ENCODE peak calls at places on chromosomes 7 and 10, in eight cellular contexts. One of them, this sample, is unnamed.

GRCh38 chr7:64574481-64575159 is 11.7 kb upstream of the ZNF680 start:
- DNase-seq in sigmoid colon: no peak
- DNase-seq in suprapubic skin: no peak
- DNase-seq in MM.1S: no peak
- DNase-seq in RWPE1: peak; percentile 71
- DNase-seq in Peyer's patch: no peak
- DNase-seq in CD8-positive, alpha-beta memory T cell: no peak
- DNase-seq in thoracic aorta: peak; percentile 18
- DNase-seq in this sample: no peak

GRCh38 chr7:2710901-2711551 is 23.0 kb downstream of the AMZ1 start:
- DNase-seq in MM.1S: peak; percentile 89
- DNase-seq in CD8-positive, alpha-beta memory T cell: peak; percentile 38
- DNase-seq in RWPE1: no peak
- DNase-seq in suprapubic skin: no peak
- DNase-seq in thoracic aorta: no peak
- DNase-seq in sigmoid colon: no peak
- DNase-seq in Peyer's patch: peak; percentile 78
- DNase-seq in this sample: no peak

GRCh38 chr10:61130366-61130765 is 186.4 kb upstream of the RHOBTB1 start:
- DNase-seq in RWPE1: no peak
- DNase-seq in CD8-positive, alpha-beta memory T cell: no peak
- DNase-seq in sigmoid colon: no peak
- DNase-seq in Peyer's patch: no peak
- DNase-seq in thoracic aorta: no peak
- DNase-seq in suprapubic skin: no peak
- DNase-seq in MM.1S: no peak
- DNase-seq in this sample: no peak

GRCh38 chr7:100865372-100865911 is 1.7 kb upstream of the TRIP6 start:
- DNase-seq in Peyer's patch: no peak
- DNase-seq in suprapubic skin: no peak
- DNase-seq in thoracic aorta: no peak
- DNase-seq in RWPE1: peak; percentile 95
- DNase-seq in MM.1S: no peak
- DNase-seq in sigmoid colon: no peak
- DNase-seq in CD8-positive, alpha-beta memory T cell: no peak
- DNase-seq in this sample: no peak

GRCh38 chr10:79182763-79183467 is 114.1 kb downstream of the ZMIZ1 start:
- DNase-seq in RWPE1: no peak
- DNase-seq in Peyer's patch: no peak
- DNase-seq in suprapubic skin: no peak
- DNase-seq in MM.1S: no peak
- DNase-seq in thoracic aorta: no peak
- DNase-seq in sigmoid colon: no peak
- DNase-seq in CD8-positive, alpha-beta memory T cell: no peak
- DNase-seq in this sample: no peak

GRCh38 chr7:46589282-46589681 is 668.2 kb upstream of the IGFBP3 start:
- DNase-seq in MM.1S: no peak
- DNase-seq in sigmoid colon: no peak
- DNase-seq in CD8-positive, alpha-beta memory T cell: no peak
- DNase-seq in Peyer's patch: no peak
- DNase-seq in suprapubic skin: no peak
- DNase-seq in thoracic aorta: no peak
- DNase-seq in RWPE1: no peak
- DNase-seq in this sample: no peak

GRCh38 chr7:121023189-121023588 is 34.7 kb downstream of the CPED1 start:
- DNase-seq in thoracic aorta: no peak
- DNase-seq in MM.1S: no peak
- DNase-seq in RWPE1: no peak
- DNase-seq in suprapubic skin: no peak
- DNase-seq in Peyer's patch: no peak
- DNase-seq in CD8-positive, alpha-beta memory T cell: no peak
- DNase-seq in sigmoid colon: no peak
- DNase-seq in this sample: no peak

GRCh38 chr7:119232091-119232490 is 1007.6 kb downstream of the ANKRD7 start:
- DNase-seq in CD8-positive, alpha-beta memory T cell: no peak
- DNase-seq in RWPE1: no peak
- DNase-seq in thoracic aorta: no peak
- DNase-seq in suprapubic skin: no peak
- DNase-seq in sigmoid colon: no peak
- DNase-seq in MM.1S: peak; percentile 2
- DNase-seq in Peyer's patch: no peak
- DNase-seq in this sample: no peak

GRCh38 chr7:78125884-78126283 is 327.3 kb downstream of the PHTF2 start:
- DNase-seq in MM.1S: no peak
- DNase-seq in sigmoid colon: no peak
- DNase-seq in CD8-positive, alpha-beta memory T cell: no peak
- DNase-seq in RWPE1: no peak
- DNase-seq in Peyer's patch: no peak
- DNase-seq in suprapubic skin: no peak
- DNase-seq in thoracic aorta: no peak
- DNase-seq in this sample: no peak

GRCh38 chr7:155299539-155300202 is 2.0 kb downstream of the INSIG1 start:
- DNase-seq in RWPE1: no peak
- DNase-seq in suprapubic skin: no peak
- DNase-seq in thoracic aorta: no peak
- DNase-seq in sigmoid colon: no peak
- DNase-seq in MM.1S: peak; percentile 50
- DNase-seq in Peyer's patch: peak; percentile 37
- DNase-seq in CD8-positive, alpha-beta memory T cell: no peak
- DNase-seq in this sample: no peak

GRCh38 chr10:53401536-53401935 is 629.0 kb upstream of the MBL2 start:
- DNase-seq in MM.1S: no peak
- DNase-seq in suprapubic skin: no peak
- DNase-seq in CD8-positive, alpha-beta memory T cell: no peak
- DNase-seq in sigmoid colon: no peak
- DNase-seq in Peyer's patch: no peak
- DNase-seq in thoracic aorta: no peak
- DNase-seq in RWPE1: no peak
- DNase-seq in this sample: no peak

GRCh38 chr10:46311501-46311951 is 24.7 kb downstream of the ANTXRL start:
- DNase-seq in CD8-positive, alpha-beta memory T cell: no peak
- DNase-seq in Peyer's patch: no peak
- DNase-seq in suprapubic skin: no peak
- DNase-seq in RWPE1: no peak
- DNase-seq in thoracic aorta: no peak
- DNase-seq in sigmoid colon: peak; percentile 48
- DNase-seq in MM.1S: no peak
- DNase-seq in this sample: no peak

GRCh38 chr10:104308439-104308903 is 29.8 kb downstream of the ITPRIP start:
- DNase-seq in CD8-positive, alpha-beta memory T cell: peak; percentile 77
- DNase-seq in MM.1S: peak; percentile 69
- DNase-seq in Peyer's patch: no peak
- DNase-seq in sigmoid colon: peak; percentile 29
- DNase-seq in RWPE1: no peak
- DNase-seq in thoracic aorta: no peak
- DNase-seq in suprapubic skin: no peak
- DNase-seq in this sample: no peak

GRCh38 chr10:117681104-117681503 is 138.6 kb downstream of the EMX2 start:
- DNase-seq in sigmoid colon: no peak
- DNase-seq in Peyer's patch: no peak
- DNase-seq in suprapubic skin: no peak
- DNase-seq in RWPE1: no peak
- DNase-seq in MM.1S: no peak
- DNase-seq in thoracic aorta: no peak
- DNase-seq in CD8-positive, alpha-beta memory T cell: no peak
- DNase-seq in this sample: no peak

GRCh38 chr10:116109881-116110280 is 163.1 kb downstream of the GFRA1 start:
- DNase-seq in Peyer's patch: no peak
- DNase-seq in sigmoid colon: no peak
- DNase-seq in thoracic aorta: no peak
- DNase-seq in RWPE1: no peak
- DNase-seq in CD8-positive, alpha-beta memory T cell: no peak
- DNase-seq in MM.1S: no peak
- DNase-seq in suprapubic skin: no peak
- DNase-seq in this sample: no peak

GRCh38 chr10:104642311-104643022 is 1.4 kb downstream of the SORCS3 start:
- DNase-seq in suprapubic skin: no peak
- DNase-seq in RWPE1: no peak
- DNase-seq in thoracic aorta: no peak
- DNase-seq in MM.1S: no peak
- DNase-seq in CD8-positive, alpha-beta memory T cell: no peak
- DNase-seq in Peyer's patch: no peak
- DNase-seq in sigmoid colon: no peak
- DNase-seq in this sample: no peak

GRCh38 chr7:159112136-159113011 is 32.3 kb downstream of the VIPR2 start:
- DNase-seq in thoracic aorta: no peak
- DNase-seq in sigmoid colon: peak; percentile 54
- DNase-seq in RWPE1: no peak
- DNase-seq in MM.1S: no peak
- DNase-seq in Peyer's patch: no peak
- DNase-seq in CD8-positive, alpha-beta memory T cell: no peak
- DNase-seq in suprapubic skin: peak; percentile 63
- DNase-seq in this sample: no peak

GRCh38 chr10:123166618-123167017 is 12.4 kb downstream of the BUB3 start:
- DNase-seq in Peyer's patch: no peak
- DNase-seq in sigmoid colon: no peak
- DNase-seq in RWPE1: no peak
- DNase-seq in MM.1S: no peak
- DNase-seq in CD8-positive, alpha-beta memory T cell: no peak
- DNase-seq in thoracic aorta: no peak
- DNase-seq in suprapubic skin: no peak
- DNase-seq in this sample: no peak

GRCh38 chr7:34042406-34042805 is 137.1 kb downstream of the BMPER start:
- DNase-seq in CD8-positive, alpha-beta memory T cell: no peak
- DNase-seq in Peyer's patch: no peak
- DNase-seq in thoracic aorta: no peak
- DNase-seq in RWPE1: no peak
- DNase-seq in sigmoid colon: no peak
- DNase-seq in suprapubic skin: no peak
- DNase-seq in MM.1S: no peak
- DNase-seq in this sample: no peak

GRCh38 chr7:102275123-102275703 is 11.5 kb upstream of the SH2B2 start:
- DNase-seq in RWPE1: peak; percentile 34
- DNase-seq in sigmoid colon: no peak
- DNase-seq in MM.1S: no peak
- DNase-seq in CD8-positive, alpha-beta memory T cell: no peak
- DNase-seq in suprapubic skin: no peak
- DNase-seq in thoracic aorta: no peak
- DNase-seq in Peyer's patch: no peak
- DNase-seq in this sample: no peak

GRCh38 chr7:33916357-33917081 is 11.2 kb downstream of the BMPER start:
- DNase-seq in Peyer's patch: no peak
- DNase-seq in thoracic aorta: no peak
- DNase-seq in suprapubic skin: no peak
- DNase-seq in MM.1S: no peak
- DNase-seq in RWPE1: no peak
- DNase-seq in CD8-positive, alpha-beta memory T cell: no peak
- DNase-seq in sigmoid colon: no peak
- DNase-seq in this sample: no peak

GRCh38 chr7:130990178-130990832 is 256.3 kb upstream of the KLF14 start:
- DNase-seq in RWPE1: no peak
- DNase-seq in sigmoid colon: no peak
- DNase-seq in Peyer's patch: no peak
- DNase-seq in CD8-positive, alpha-beta memory T cell: peak; percentile 45
- DNase-seq in thoracic aorta: no peak
- DNase-seq in suprapubic skin: no peak
- DNase-seq in MM.1S: no peak
- DNase-seq in this sample: no peak

GRCh38 chr10:78602201-78602917 is 466.4 kb upstream of the ZMIZ1 start:
- DNase-seq in RWPE1: no peak
- DNase-seq in CD8-positive, alpha-beta memory T cell: no peak
- DNase-seq in sigmoid colon: no peak
- DNase-seq in thoracic aorta: no peak
- DNase-seq in suprapubic skin: no peak
- DNase-seq in MM.1S: no peak
- DNase-seq in Peyer's patch: no peak
- DNase-seq in this sample: no peak

GRCh38 chr10:80535671-80536360 is 1.9 kb upstream of the SH2D4B start:
- DNase-seq in RWPE1: peak; percentile 86
- DNase-seq in thoracic aorta: no peak
- DNase-seq in sigmoid colon: peak; percentile 78
- DNase-seq in MM.1S: peak; percentile 77
- DNase-seq in suprapubic skin: peak; percentile 90
- DNase-seq in CD8-positive, alpha-beta memory T cell: peak; percentile 82
- DNase-seq in Peyer's patch: peak; percentile 76
- DNase-seq in this sample: peak; percentile 43

GRCh38 chr7:155481764-155482163 is 23.8 kb downstream of the EN2 start:
- DNase-seq in suprapubic skin: peak; percentile 9
- DNase-seq in thoracic aorta: no peak
- DNase-seq in CD8-positive, alpha-beta memory T cell: no peak
- DNase-seq in Peyer's patch: no peak
- DNase-seq in RWPE1: no peak
- DNase-seq in sigmoid colon: no peak
- DNase-seq in MM.1S: no peak
- DNase-seq in this sample: no peak

DNA sequence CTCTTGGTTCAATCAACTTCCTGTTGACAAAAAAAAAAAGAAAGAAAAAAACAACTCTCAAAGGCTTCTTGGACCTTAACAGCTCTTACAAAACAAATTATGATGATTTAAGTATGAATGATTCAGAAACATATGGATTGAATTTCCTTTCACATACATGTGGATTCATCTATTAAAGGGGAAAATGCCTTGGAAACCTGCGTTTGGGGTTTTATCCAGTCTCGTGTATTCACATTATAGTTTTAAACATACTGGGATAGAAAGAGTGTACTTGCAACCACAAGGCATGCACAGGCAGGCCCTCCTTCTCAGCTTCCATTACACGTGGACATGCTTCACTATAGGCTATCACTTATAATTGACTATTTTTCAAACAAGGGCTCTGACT is 286.7 kb downstream of the INHBA start:
- DNase-seq in CD8-positive, alpha-beta memory T cell: no peak
- DNase-seq in thoracic aorta: no peak
- DNase-seq in MM.1S: no peak
- DNase-seq in sigmoid colon: no peak
- DNase-seq in RWPE1: peak; percentile 19
- DNase-seq in Peyer's patch: no peak
- DNase-seq in suprapubic skin: no peak
- DNase-seq in this sample: no peak
- H3K27ac ChIP-seq in CD8-positive, alpha-beta memory T cell: no peak overlapping the region
- H3K27ac ChIP-seq in thoracic aorta: no peak overlapping the region
- H3K27ac ChIP-seq in MM.1S: no peak overlapping the region
- H3K27ac ChIP-seq in sigmoid colon: no peak overlapping the region
- H3K27ac ChIP-seq in RWPE1: no peak overlapping the region
- H3K27ac ChIP-seq in Peyer's patch: no peak overlapping the region
- H3K27ac ChIP-seq in suprapubic skin: no peak overlapping the region
- H3K27ac ChIP-seq in this sample: no peak overlapping the region

GRCh38 chr10:108721874-108722273 is 1201.4 kb downstream of the XPNPEP1 start:
- DNase-seq in CD8-positive, alpha-beta memory T cell: no peak
- DNase-seq in MM.1S: no peak
- DNase-seq in thoracic aorta: no peak
- DNase-seq in suprapubic skin: no peak
- DNase-seq in RWPE1: no peak
- DNase-seq in sigmoid colon: no peak
- DNase-seq in Peyer's patch: no peak
- DNase-seq in this sample: no peak
- H3K27ac ChIP-seq in CD8-positive, alpha-beta memory T cell: no peak overlapping the region
- H3K27ac ChIP-seq in MM.1S: no peak overlapping the region
- H3K27ac ChIP-seq in thoracic aorta: no peak overlapping the region
- H3K27ac ChIP-seq in suprapubic skin: no peak overlapping the region
- H3K27ac ChIP-seq in RWPE1: no peak overlapping the region
- H3K27ac ChIP-seq in sigmoid colon: no peak overlapping the region
- H3K27ac ChIP-seq in Peyer's patch: no peak overlapping the region
- H3K27ac ChIP-seq in this sample: no peak overlapping the region

GRCh38 chr7:74407958-74408357 is 45.7 kb upstream of the GTF2IRD1 start:
- DNase-seq in Peyer's patch: no peak
- DNase-seq in MM.1S: no peak
- DNase-seq in suprapubic skin: no peak
- DNase-seq in RWPE1: no peak
- DNase-seq in thoracic aorta: no peak
- DNase-seq in CD8-positive, alpha-beta memory T cell: no peak
- DNase-seq in sigmoid colon: no peak
- DNase-seq in this sample: no peak
- H3K27ac ChIP-seq in Peyer's patch: no peak overlapping the region
- H3K27ac ChIP-seq in MM.1S: no peak overlapping the region
- H3K27ac ChIP-seq in suprapubic skin: no peak overlapping the region
- H3K27ac ChIP-seq in RWPE1: no peak overlapping the region
- H3K27ac ChIP-seq in thoracic aorta: no peak overlapping the region
- H3K27ac ChIP-seq in CD8-positive, alpha-beta memory T cell: no peak overlapping the region
- H3K27ac ChIP-seq in sigmoid colon: no peak overlapping the region
- H3K27ac ChIP-seq in this sample: no peak overlapping the region

GRCh38 chr10:73785721-73786511 is 510 bp downstream of the ZSWIM8 start:
- DNase-seq in CD8-positive, alpha-beta memory T cell: peak; percentile 64
- DNase-seq in MM.1S: peak; percentile 41
- DNase-seq in suprapubic skin: no peak
- DNase-seq in RWPE1: no peak
- DNase-seq in Peyer's patch: peak; percentile 47
- DNase-seq in thoracic aorta: no peak
- DNase-seq in sigmoid colon: no peak
- DNase-seq in this sample: peak; percentile 46
- H3K27ac ChIP-seq in CD8-positive, alpha-beta memory T cell: peak overlapping the region; percentile 77
- H3K27ac ChIP-seq in MM.1S: peak overlapping the region; percentile 29
- H3K27ac ChIP-seq in suprapubic skin: peak overlapping the region; percentile 98
- H3K27ac ChIP-seq in RWPE1: peak overlapping the region; percentile 84
- H3K27ac ChIP-seq in Peyer's patch: peak overlapping the region; percentile 95
- H3K27ac ChIP-seq in thoracic aorta: peak overlapping the region; percentile 94
- H3K27ac ChIP-seq in sigmoid colon: peak overlapping the region; percentile 90
- H3K27ac ChIP-seq in this sample: peak overlapping the region; percentile 80

This sample was measured in gastrocnemius medialis.